ENCODE peak calls at places on chromosomes 13 and 19, in five cellular contexts. E, D, P, R and A are unnamed samples.
A peak's percentile ranks its signal among the peaks of the same experiment; 100 is the strongest.

GRCh38 chr19:13899393-13899792 is 6.5 kb downstream of the BRME1 start:
- DNase-seq in R (no peak), E (no peak), D (no peak), P (no peak), A (no peak)

GRCh38 chr19:48085077-48085476 is 25.5 kb downstream of the PLA2G4C start:
- DNase-seq in D (no peak), R (no peak), P (no peak), E (no peak), A (no peak)

GRCh38 chr13:32940601-32941000 is 75.6 kb upstream of the KL start:
- DNase-seq in E (no peak), R (no peak), D (no peak), P (no peak), A (no peak)

GRCh38 chr19:9936151-9937000 is at the start of gene OLFM2:
- DNase-seq in P (peak; percentile 90), E (peak; percentile 41), R (no peak), D (no peak), A (no peak)

GRCh38 chr13:73215807-73216206 is 157.0 kb downstream of the KLF5 start:
- DNase-seq in R (no peak), E (no peak), D (no peak), P (no peak), A (no peak)

GRCh38 chr13:44347905-44348304 is 25.7 kb upstream of the SERP2 start:
- DNase-seq in D (no peak), P (no peak), R (no peak), E (no peak), A (no peak)

GRCh38 chr13:44431150-44431549 is 57.5 kb downstream of the SERP2 start:
- DNase-seq in D (no peak), E (no peak), R (no peak), P (no peak), A (no peak)

GRCh38 chr13:93450226-93450625 is 223.6 kb downstream of the GPC6 start:
- DNase-seq in E (no peak), R (no peak), P (no peak), D (no peak), A (no peak)

GRCh38 chr19:44741258-44741731 is 7.2 kb upstream of the BCL3 start:
- DNase-seq in R (no peak), E (peak; percentile 70), D (no peak), P (no peak), A (no peak)

GRCh38 chr19:3725640-3726310 is 17.6 kb downstream of the TJP3 start:
- DNase-seq in E (no peak), P (peak; percentile 86), R (peak; percentile 55), D (no peak), A (no peak)

GRCh38 chr19:3142292-3142670 is 6.4 kb downstream of the GNA15 start:
- DNase-seq in P (no peak), R (no peak), D (no peak), E (peak; percentile 89), A (no peak)

GRCh38 chr19:56309511-56310185 is 5.0 kb downstream of the ZSCAN5A start:
- DNase-seq in E (peak; percentile 53), D (peak; percentile 34), R (no peak), P (peak; percentile 90), A (peak; percentile 1)